ENCODE peak calls at places on chromosomes 4 and X, in ten cellular contexts. A, B, M, L, Y, P, R, G, X and K are unnamed samples.

GRCh38 chrX:46628406-46629371 is 55.1 kb downstream of the CHST7 start:
- DNase-seq in L (no peak), A (no peak), P (peak; percentile 47), G (peak; percentile 87), R (peak; percentile 25), X (peak; percentile 34), Y (peak; percentile 58), M (no peak), B (peak; percentile 62), K (peak; percentile 12)

GRCh38 chr4:169663894-169664293 is 43.5 kb downstream of the CLCN3 start:
- DNase-seq in A (no peak), B (peak; percentile 31), L (no peak), X (no peak), G (no peak), Y (peak; percentile 57), R (no peak), P (no peak), M (peak; percentile 2), K (no peak)

GRCh38 chr4:5710962-5711478 is at the start of gene EVC:
- DNase-seq in A (peak; percentile 47), L (no peak), P (peak; percentile 87), M (peak; percentile 58), Y (peak; percentile 85), R (peak; percentile 85), G (peak; percentile 85), X (peak; percentile 83), B (peak; percentile 74), K (peak; percentile 81)

GRCh38 chrX:97215166-97215565 is 331.5 kb downstream of the RPA4 start:
- DNase-seq in G (no peak), Y (no peak), R (no peak), X (no peak), M (no peak), A (no peak), L (no peak), B (peak; percentile 56), P (no peak), K (no peak)

GRCh38 chr4:113610542-113610941 is 151.0 kb downstream of the CAMK2D start:
- DNase-seq in P (no peak), R (peak; percentile 34), X (no peak), M (no peak), A (no peak), L (no peak), B (no peak), Y (no peak), G (no peak), K (no peak)

GRCh38 chr4:82293304-82293703 is 80.5 kb downstream of the HNRNPD start:
- DNase-seq in R (no peak), B (no peak), L (peak; percentile 48), X (no peak), P (no peak), A (no peak), G (no peak), Y (no peak), M (no peak), K (no peak)

GRCh38 chr4:124464836-124465235 is 247.7 kb downstream of the ANKRD50 start:
- DNase-seq in R (no peak), M (no peak), A (no peak), B (no peak), L (no peak), G (no peak), P (no peak), Y (no peak), X (no peak), K (no peak)

GRCh38 chr4:6470502-6471302 is 1.7 kb downstream of the PPP2R2C start:
- DNase-seq in M (no peak), A (no peak), P (peak; percentile 64), X (no peak), B (peak; percentile 7), Y (peak; percentile 41), R (peak; percentile 25), L (no peak), G (peak; percentile 64), K (no peak)

GRCh38 chr4:143587703-143588102 is 74.2 kb downstream of the SMARCA5 start:
- DNase-seq in L (peak; percentile 16), B (no peak), G (no peak), A (no peak), X (no peak), Y (peak; percentile 37), M (no peak), P (no peak), R (no peak), K (no peak)

GRCh38 chr4:96913437-96914075 is 1073.7 kb downstream of the PDHA2 start:
- DNase-seq in P (no peak), G (no peak), R (no peak), X (no peak), L (no peak), A (peak; percentile 2), B (no peak), M (no peak), Y (peak; percentile 29), K (no peak)

GRCh38 chr4:36051634-36052033 is 192.7 kb downstream of the ARAP2 start:
- DNase-seq in R (no peak), A (no peak), G (no peak), Y (no peak), B (no peak), M (no peak), P (no peak), L (no peak), X (no peak), K (no peak)

GRCh38 chrX:11704725-11705495 is 39.2 kb upstream of the ARHGAP6 start:
- DNase-seq in R (no peak), G (no peak), A (no peak), X (no peak), L (no peak), P (no peak), M (no peak), B (peak; percentile 5), Y (peak; percentile 26), K (no peak)

GRCh38 chrX:151701071-151701470 is 5.8 kb downstream of the PRRG3 start:
- DNase-seq in G (no peak), X (no peak), A (no peak), P (no peak), R (no peak), Y (no peak), L (no peak), M (no peak), B (no peak), K (no peak)

GRCh38 chr4:22515888-22516541 is at the start of gene ADGRA3:
- DNase-seq in G (peak; percentile 88), X (peak; percentile 72), P (peak; percentile 71), R (peak; percentile 71), M (peak; percentile 80), B (peak; percentile 51), Y (peak; percentile 79), L (no peak), A (no peak), K (peak; percentile 80)

DNA sequence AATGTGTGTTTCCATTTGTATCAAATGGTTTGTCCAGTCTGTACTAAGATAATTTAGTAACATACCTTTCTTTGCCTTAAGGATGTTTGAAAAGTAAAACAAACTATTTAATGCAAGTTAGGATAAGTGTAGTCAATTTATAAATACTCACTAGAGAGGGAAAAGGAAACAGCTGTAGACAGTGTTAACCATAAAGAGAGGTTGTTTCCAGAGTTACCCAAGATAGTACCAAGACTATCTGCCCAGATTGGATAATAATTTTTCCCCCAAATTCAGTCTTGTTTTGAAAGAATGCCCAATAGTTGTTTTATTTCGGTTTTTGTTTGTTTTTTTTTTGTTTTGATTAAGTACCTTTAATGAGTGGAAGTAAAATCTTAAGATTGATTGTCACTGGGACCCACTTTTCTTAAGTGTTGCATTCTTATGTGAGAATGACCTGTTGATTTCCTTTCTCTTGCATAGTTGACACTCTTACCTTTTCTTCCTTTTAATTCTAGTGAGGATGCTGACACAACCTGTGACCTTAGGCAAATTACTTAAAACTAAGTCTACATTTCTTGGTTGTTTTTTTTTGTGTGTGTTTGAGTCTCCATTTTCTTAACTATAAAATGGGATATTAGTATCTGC is 12.8 kb downstream of the AFF1 start:
- DNase-seq in R (no peak), P (no peak), M (no peak), B (no peak), G (no peak), X (no peak), Y (no peak), A (no peak), L (no peak), K (no peak)
- H3K4me3 ChIP-seq in R (no peak overlapping the region), P (no peak overlapping the region), M (no peak overlapping the region), B (no peak overlapping the region), G (no peak overlapping the region), X (no peak overlapping the region), Y (no peak overlapping the region), A (no peak overlapping the region), L (no peak overlapping the region), K (no peak overlapping the region)

GRCh38 chr4:174255790-174256189 is 27.7 kb downstream of the FBXO8 start:
- DNase-seq in L (no peak), P (no peak), R (no peak), G (no peak), X (no peak), B (peak; percentile 92), M (no peak), Y (peak; percentile 72), A (no peak), K (no peak)
- H3K4me3 ChIP-seq in L (no peak overlapping the region), P (no peak overlapping the region), R (no peak overlapping the region), G (no peak overlapping the region), X (no peak overlapping the region), B (no peak overlapping the region), M (no peak overlapping the region), Y (no peak overlapping the region), A (no peak overlapping the region), K (no peak overlapping the region)

GRCh38 chr4:107130157-107130556 is 94.0 kb upstream of the DKK2 start:
- DNase-seq in G (no peak), X (no peak), L (no peak), M (no peak), A (no peak), R (no peak), P (no peak), Y (peak; percentile 1), B (no peak), K (no peak)

GRCh38 chr4:107131295-107131694 is 95.2 kb upstream of the DKK2 start:
- DNase-seq in M (no peak), P (no peak), A (peak; percentile 7), L (no peak), Y (no peak), G (no peak), X (no peak), B (peak; percentile 6), R (no peak), K (no peak)

GRCh38 chr4:107138433-107138832 is 102.3 kb upstream of the DKK2 start:
- DNase-seq in X (no peak), L (no peak), B (no peak), A (no peak), M (no peak), G (no peak), R (no peak), Y (no peak), P (no peak), K (no peak)

GRCh38 chr4:107133965-107134364 is 97.9 kb upstream of the DKK2 start:
- DNase-seq in P (no peak), B (no peak), G (no peak), R (no peak), Y (no peak), A (no peak), L (no peak), M (no peak), X (no peak), K (no peak)
- H3K4me3 ChIP-seq in P (no peak overlapping the region), B (no peak overlapping the region), G (no peak overlapping the region), R (no peak overlapping the region), Y (no peak overlapping the region), A (no peak overlapping the region), L (no peak overlapping the region), M (no peak overlapping the region), X (no peak overlapping the region), K (no peak overlapping the region)

DNA sequence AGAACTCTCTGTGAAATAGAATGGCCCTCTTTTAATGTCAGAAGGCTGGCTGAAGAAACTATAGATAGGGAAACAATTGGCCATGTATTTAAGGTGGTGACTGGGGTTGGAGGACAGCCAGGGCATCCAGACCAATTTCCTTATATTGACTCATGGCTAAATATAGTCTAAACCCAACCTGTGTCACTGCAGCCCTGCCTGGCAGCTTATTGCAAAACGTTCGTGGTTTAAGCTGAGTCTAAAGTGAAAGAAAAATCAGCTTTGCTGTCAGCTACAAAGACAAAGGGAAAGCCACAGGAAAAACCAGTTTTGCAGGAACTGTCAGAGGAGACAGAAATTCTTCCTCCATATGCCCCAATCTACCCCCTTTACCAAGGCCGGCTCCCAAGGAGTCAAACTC is 902.8 kb upstream of the NDST4 start:
- DNase-seq in B (peak; percentile 44), X (no peak), M (no peak), G (no peak), L (peak; percentile 11), Y (peak; percentile 53), R (peak; percentile 21), P (no peak), A (peak; percentile 42), K (no peak)
- H3K4me3 ChIP-seq in B (no peak overlapping the region), X (no peak overlapping the region), M (no peak overlapping the region), G (no peak overlapping the region), L (no peak overlapping the region), Y (no peak overlapping the region), R (no peak overlapping the region), P (no peak overlapping the region), A (no peak overlapping the region), K (no peak overlapping the region)